ENCODE peak calls at places on chromosomes 3 and 15, in seven cellular contexts. A, P, R, K, X, I and Y are unnamed samples.
A peak's percentile ranks its signal among the peaks of the same experiment; 100 is the strongest.

GRCh38 chr3:75001330-75001729 is 386.9 kb upstream of the CNTN3 start:
- DNase-seq in A (no peak), P (no peak), R (no peak), K (no peak), X (no peak), I (no peak), Y (no peak)

GRCh38 chr3:134044459-134044858 is 14.7 kb upstream of the SLCO2A1 start:
- DNase-seq in A (no peak), P (no peak), R (no peak), K (no peak), X (no peak), I (no peak), Y (no peak)

GRCh38 chr3:100400424-100400781 is 486 bp downstream of the TOMM70 start:
- DNase-seq in A (peak; percentile 10), P (peak; percentile 25), R (peak; percentile 34), K (peak; percentile 22), X (no peak), I (peak; percentile 42), Y (no peak)

GRCh38 chr3:98483626-98484025 is 13.9 kb upstream of the OR5K2 start:
- DNase-seq in A (no peak), P (no peak), R (no peak), K (no peak), X (no peak), I (no peak), Y (no peak)

GRCh38 chr3:126618021-126618420 is 36.9 kb downstream of the TXNRD3 start:
- DNase-seq in A (no peak), P (no peak), R (no peak), K (no peak), X (no peak), I (no peak), Y (no peak)

GRCh38 chr3:78026429-78026828 is 986.5 kb downstream of the ROBO2 start:
- DNase-seq in A (no peak), P (no peak), R (no peak), K (no peak), X (no peak), I (no peak), Y (no peak)

GRCh38 chr3:48678056-48678455 is 7.7 kb downstream of the NCKIPSD start:
- DNase-seq in A (no peak), P (no peak), R (no peak), K (no peak), X (no peak), I (no peak), Y (no peak)

GRCh38 chr15:60757273-60757672 is 278.3 kb upstream of the ICE2 start:
- DNase-seq in A (no peak), P (no peak), R (no peak), K (no peak), X (no peak), I (no peak), Y (no peak)

GRCh38 chr15:101380146-101380545 is 85.1 kb upstream of the SNRPA1 start:
- DNase-seq in A (no peak), P (no peak), R (no peak), K (no peak), X (no peak), I (no peak), Y (no peak)

GRCh38 chr3:52787246-52787645 is 7.3 kb upstream of the ITIH3 start:
- DNase-seq in A (no peak), P (no peak), R (no peak), K (no peak), X (no peak), I (no peak), Y (no peak)

GRCh38 chr3:181912384-181912783 is 200.7 kb downstream of the SOX2 start:
- DNase-seq in A (no peak), P (no peak), R (no peak), K (no peak), X (no peak), I (no peak), Y (no peak)

GRCh38 chr15:64163662-64164362 is 990 bp upstream of the PPIB start:
- DNase-seq in A (no peak), P (no peak), R (no peak), K (no peak), X (no peak), I (no peak), Y (peak; percentile 43)

GRCh38 chr15:63338170-63338569 is 43.5 kb downstream of the CA12 start:
- DNase-seq in A (no peak), P (no peak), R (no peak), K (no peak), X (no peak), I (no peak), Y (no peak)

GRCh38 chr3:53513556-53514190 is 19.3 kb downstream of the CACNA1D start:
- DNase-seq in A (no peak), P (no peak), R (no peak), K (no peak), X (no peak), I (no peak), Y (no peak)

GRCh38 chr3:182592747-182593146 is 200.6 kb upstream of the ATP11B start:
- DNase-seq in A (no peak), P (no peak), R (no peak), K (no peak), X (no peak), I (no peak), Y (no peak)

GRCh38 chr3:172839679-172840078 is 89.2 kb downstream of the ECT2 start:
- DNase-seq in A (no peak), P (no peak), R (no peak), K (no peak), X (no peak), I (no peak), Y (no peak)

GRCh38 chr3:126990890-126991289 is 8.0 kb downstream of the PLXNA1 start:
- DNase-seq in A (no peak), P (no peak), R (no peak), K (no peak), X (no peak), I (no peak), Y (no peak)

GRCh38 chr3:8505621-8506020 is 4.0 kb downstream of the LMCD1 start:
- DNase-seq in A (no peak), P (no peak), R (no peak), K (no peak), X (no peak), I (no peak), Y (no peak)

GRCh38 chr15:80567721-80568157 is 127.4 kb upstream of the ABHD17C start:
- DNase-seq in A (peak; percentile 25), P (no peak), R (peak; percentile 9), K (no peak), X (peak; percentile 42), I (peak; percentile 87), Y (peak; percentile 42)

GRCh38 chr3:173584834-173585831 is 187.6 kb downstream of the NLGN1 start:
- DNase-seq in A (peak; percentile 20), P (no peak), R (no peak), K (no peak), X (peak; percentile 36), I (peak; percentile 65), Y (peak; percentile 89)